ENCODE peak calls at places on chromosomes 12 and 14, in five cellular contexts. One of them, this sample, is unnamed.

GRCh38 chr12:570949-571794 is 92.1 kb downstream of the NINJ2 start:
- DNase-seq in WERI-Rb-1: no peak
- DNase-seq in effector memory CD4-positive, alpha-beta T cell: no peak
- DNase-seq in testis: peak
- DNase-seq in neuronal stem cell: no peak
- DNase-seq in this sample: no peak

GRCh38 chr14:54669759-54670630 is 103.1 kb downstream of the SAMD4A start:
- DNase-seq in WERI-Rb-1: peak
- DNase-seq in effector memory CD4-positive, alpha-beta T cell: peak
- DNase-seq in testis: peak
- DNase-seq in neuronal stem cell: no peak
- DNase-seq in this sample: no peak

GRCh38 chr12:114952573-114953196 is 268.7 kb upstream of the TBX3 start:
- DNase-seq in WERI-Rb-1: no peak
- DNase-seq in effector memory CD4-positive, alpha-beta T cell: no peak
- DNase-seq in testis: peak
- DNase-seq in neuronal stem cell: no peak
- DNase-seq in this sample: no peak

GRCh38 chr14:53894456-53894855 is 62.2 kb downstream of the BMP4 start:
- DNase-seq in WERI-Rb-1: no peak
- DNase-seq in effector memory CD4-positive, alpha-beta T cell: no peak
- DNase-seq in testis: no peak
- DNase-seq in neuronal stem cell: no peak
- DNase-seq in this sample: no peak

GRCh38 chr14:103129301-103130016 is 6.2 kb downstream of the TNFAIP2 start:
- DNase-seq in WERI-Rb-1: no peak
- DNase-seq in effector memory CD4-positive, alpha-beta T cell: no peak
- DNase-seq in testis: no peak
- DNase-seq in neuronal stem cell: no peak
- DNase-seq in this sample: no peak

GRCh38 chr14:61514006-61514830 is 181.1 kb upstream of the HIF1A start:
- DNase-seq in WERI-Rb-1: no peak
- DNase-seq in effector memory CD4-positive, alpha-beta T cell: no peak
- DNase-seq in testis: no peak
- DNase-seq in neuronal stem cell: no peak
- DNase-seq in this sample: no peak

GRCh38 chr12:52916225-52916624 is 11.3 kb upstream of the KRT8 start:
- DNase-seq in WERI-Rb-1: no peak
- DNase-seq in effector memory CD4-positive, alpha-beta T cell: no peak
- DNase-seq in testis: no peak
- DNase-seq in neuronal stem cell: no peak
- DNase-seq in this sample: no peak

GRCh38 chr12:29200586-29200985 is 51.5 kb downstream of the FAR2 start:
- DNase-seq in WERI-Rb-1: peak
- DNase-seq in effector memory CD4-positive, alpha-beta T cell: no peak
- DNase-seq in testis: no peak
- DNase-seq in neuronal stem cell: no peak
- DNase-seq in this sample: no peak

GRCh38 chr14:101791919-101792572 is 30.5 kb downstream of the PPP2R5C start:
- DNase-seq in WERI-Rb-1: no peak
- DNase-seq in effector memory CD4-positive, alpha-beta T cell: no peak
- DNase-seq in testis: no peak
- DNase-seq in neuronal stem cell: no peak
- DNase-seq in this sample: no peak

GRCh38 chr12:8832500-8832899 is 10.1 kb downstream of the A2ML1 start:
- DNase-seq in WERI-Rb-1: no peak
- DNase-seq in effector memory CD4-positive, alpha-beta T cell: no peak
- DNase-seq in testis: no peak
- DNase-seq in neuronal stem cell: no peak
- DNase-seq in this sample: no peak

GRCh38 chr14:84969501-84969900 is 560.4 kb upstream of the FLRT2 start:
- DNase-seq in WERI-Rb-1: no peak
- DNase-seq in effector memory CD4-positive, alpha-beta T cell: no peak
- DNase-seq in testis: no peak
- DNase-seq in neuronal stem cell: no peak
- DNase-seq in this sample: no peak

GRCh38 chr12:12899530-12900380 is 8.4 kb downstream of the GPRC5A start:
- DNase-seq in WERI-Rb-1: no peak
- DNase-seq in effector memory CD4-positive, alpha-beta T cell: no peak
- DNase-seq in testis: no peak
- DNase-seq in neuronal stem cell: no peak
- DNase-seq in this sample: peak

GRCh38 chr14:68042002-68042401 is 222.4 kb downstream of the RAD51B start:
- DNase-seq in WERI-Rb-1: no peak
- DNase-seq in effector memory CD4-positive, alpha-beta T cell: no peak
- DNase-seq in testis: no peak
- DNase-seq in neuronal stem cell: no peak
- DNase-seq in this sample: no peak

GRCh38 chr14:105299654-105300541 is 903 bp downstream of the BRF1 start:
- DNase-seq in WERI-Rb-1: no peak
- DNase-seq in effector memory CD4-positive, alpha-beta T cell: no peak
- DNase-seq in testis: peak
- DNase-seq in neuronal stem cell: peak
- DNase-seq in this sample: no peak

GRCh38 chr12:80937391-80938238 is at the start of gene LIN7A:
- DNase-seq in WERI-Rb-1: peak
- DNase-seq in effector memory CD4-positive, alpha-beta T cell: no peak
- DNase-seq in testis: peak
- DNase-seq in neuronal stem cell: peak
- DNase-seq in this sample: no peak

GRCh38 chr14:102445066-102445465 is 64.5 kb downstream of the ANKRD9 start:
- DNase-seq in WERI-Rb-1: no peak
- DNase-seq in effector memory CD4-positive, alpha-beta T cell: no peak
- DNase-seq in testis: no peak
- DNase-seq in neuronal stem cell: no peak
- DNase-seq in this sample: peak

GRCh38 chr14:21070610-21071224 is 613 bp downstream of the ARHGEF40 start:
- DNase-seq in WERI-Rb-1: peak
- DNase-seq in effector memory CD4-positive, alpha-beta T cell: no peak
- DNase-seq in testis: peak
- DNase-seq in neuronal stem cell: peak
- DNase-seq in this sample: peak

GRCh38 chr12:32217354-32218310 is 111.0 kb downstream of the BICD1 start:
- DNase-seq in WERI-Rb-1: no peak
- DNase-seq in effector memory CD4-positive, alpha-beta T cell: no peak
- DNase-seq in testis: no peak
- DNase-seq in neuronal stem cell: no peak
- DNase-seq in this sample: no peak

GRCh38 chr14:54529811-54530210 is 20.1 kb downstream of the CGRRF1 start:
- DNase-seq in WERI-Rb-1: no peak
- DNase-seq in effector memory CD4-positive, alpha-beta T cell: no peak
- DNase-seq in testis: peak
- DNase-seq in neuronal stem cell: no peak
- DNase-seq in this sample: no peak

GRCh38 chr14:100374891-100375272 is 51.7 kb downstream of the SLC25A47 start:
- DNase-seq in WERI-Rb-1: no peak
- DNase-seq in effector memory CD4-positive, alpha-beta T cell: no peak
- DNase-seq in testis: no peak
- DNase-seq in neuronal stem cell: no peak
- DNase-seq in this sample: no peak

GRCh38 chr12:105083041-105083440 is 1.2 kb downstream of the ALDH1L2 start:
- DNase-seq in WERI-Rb-1: no peak
- DNase-seq in effector memory CD4-positive, alpha-beta T cell: no peak
- DNase-seq in testis: no peak
- DNase-seq in neuronal stem cell: no peak
- DNase-seq in this sample: no peak

GRCh38 chr12:54262403-54262925 is 17.5 kb downstream of the CBX5 start:
- DNase-seq in WERI-Rb-1: peak
- DNase-seq in effector memory CD4-positive, alpha-beta T cell: no peak
- DNase-seq in testis: peak
- DNase-seq in neuronal stem cell: no peak
- DNase-seq in this sample: no peak

GRCh38 chr14:20429801-20430669 is 5.9 kb downstream of the KLHL33 start:
- DNase-seq in WERI-Rb-1: no peak
- DNase-seq in effector memory CD4-positive, alpha-beta T cell: no peak
- DNase-seq in testis: no peak
- DNase-seq in neuronal stem cell: no peak
- DNase-seq in this sample: no peak

GRCh38 chr14:71932229-71932951 is at the start of gene RGS6:
- DNase-seq in WERI-Rb-1: peak
- DNase-seq in effector memory CD4-positive, alpha-beta T cell: no peak
- DNase-seq in testis: peak
- DNase-seq in neuronal stem cell: peak
- DNase-seq in this sample: no peak

GRCh38 chr12:92719674-92720073 is 16.9 kb downstream of the PLEKHG7 start:
- DNase-seq in WERI-Rb-1: no peak
- DNase-seq in effector memory CD4-positive, alpha-beta T cell: no peak
- DNase-seq in testis: no peak
- DNase-seq in neuronal stem cell: no peak
- DNase-seq in this sample: no peak

GRCh38 chr12:71840226-71840847 is 778 bp downstream of the TBC1D15 start:
- DNase-seq in WERI-Rb-1: no peak
- DNase-seq in effector memory CD4-positive, alpha-beta T cell: no peak
- DNase-seq in testis: no peak
- DNase-seq in neuronal stem cell: no peak
- DNase-seq in this sample: no peak

GRCh38 chr12:71838231-71838630 is 1.3 kb upstream of the TBC1D15 start:
- DNase-seq in WERI-Rb-1: no peak
- DNase-seq in effector memory CD4-positive, alpha-beta T cell: no peak
- DNase-seq in testis: no peak
- DNase-seq in neuronal stem cell: no peak
- DNase-seq in this sample: no peak

GRCh38 chr12:71837356-71837755 is 2.2 kb upstream of the TBC1D15 start:
- DNase-seq in WERI-Rb-1: no peak
- DNase-seq in effector memory CD4-positive, alpha-beta T cell: no peak
- DNase-seq in testis: no peak
- DNase-seq in neuronal stem cell: no peak
- DNase-seq in this sample: no peak

GRCh38 chr12:71838661-71839060 is 898 bp upstream of the TBC1D15 start:
- DNase-seq in WERI-Rb-1: no peak
- DNase-seq in effector memory CD4-positive, alpha-beta T cell: no peak
- DNase-seq in testis: no peak
- DNase-seq in neuronal stem cell: no peak
- DNase-seq in this sample: no peak
- H3K27ac ChIP-seq in WERI-Rb-1: no peak
- H3K27ac ChIP-seq in effector memory CD4-positive, alpha-beta T cell: peak
- H3K27ac ChIP-seq in testis: peak
- H3K27ac ChIP-seq in neuronal stem cell: no peak
- H3K27ac ChIP-seq in this sample: peak

DNA sequence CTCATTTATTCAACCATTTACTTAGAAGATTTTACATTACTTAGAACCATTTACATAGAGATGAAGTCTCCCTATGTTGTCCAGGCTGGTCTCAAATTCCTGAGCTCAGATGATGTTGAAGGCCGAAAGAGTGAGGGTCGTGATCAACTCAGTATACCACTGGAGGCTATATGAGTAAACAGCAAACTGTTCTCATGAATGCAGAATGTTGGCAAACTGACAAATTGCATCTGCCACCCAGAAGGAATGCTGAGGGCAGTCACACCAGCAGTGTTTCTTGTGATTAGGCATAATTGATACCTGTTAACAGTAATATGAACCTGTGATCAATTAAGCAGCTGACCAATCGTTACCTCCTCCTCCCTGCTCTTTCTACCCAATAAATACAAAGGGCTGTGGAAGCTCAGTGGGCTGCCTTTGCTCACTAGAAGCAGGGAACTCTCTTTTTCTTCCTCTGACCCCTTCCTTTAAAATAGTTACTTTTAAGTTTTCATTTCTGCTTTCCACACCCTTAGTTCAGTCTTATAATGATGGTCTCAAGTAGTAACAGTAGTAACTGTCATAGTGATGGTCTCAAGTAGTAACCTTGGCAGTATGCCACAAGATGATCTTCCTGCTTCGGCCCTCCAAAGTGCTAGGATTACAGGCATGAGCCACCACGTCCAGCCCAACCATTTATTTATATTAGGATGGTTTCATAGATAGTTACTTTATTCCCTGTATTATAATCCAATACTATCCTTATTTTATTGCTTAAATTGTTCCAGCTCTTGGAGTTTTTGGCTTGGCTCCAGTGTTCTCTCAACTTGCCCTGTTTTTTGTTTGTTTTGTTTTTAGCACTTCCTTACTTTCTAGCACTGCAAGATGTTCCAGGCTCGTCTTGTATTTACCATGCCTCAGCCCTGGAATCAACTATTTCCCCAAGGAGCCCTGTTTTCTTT is 25.8 kb downstream of the LIMA1 start:
- DNase-seq in WERI-Rb-1: no peak
- DNase-seq in effector memory CD4-positive, alpha-beta T cell: no peak
- DNase-seq in testis: peak
- DNase-seq in neuronal stem cell: no peak
- DNase-seq in this sample: no peak
- H3K27ac ChIP-seq in WERI-Rb-1: no peak
- H3K27ac ChIP-seq in effector memory CD4-positive, alpha-beta T cell: no peak
- H3K27ac ChIP-seq in testis: peak
- H3K27ac ChIP-seq in neuronal stem cell: no peak
- H3K27ac ChIP-seq in this sample: no peak

GRCh38 chr12:121803861-121804416 is at the start of gene SETD1B:
- DNase-seq in WERI-Rb-1: peak
- DNase-seq in effector memory CD4-positive, alpha-beta T cell: no peak
- DNase-seq in testis: no peak
- DNase-seq in neuronal stem cell: no peak
- DNase-seq in this sample: no peak

GRCh38 chr12:121805171-121805687 is 1.4 kb downstream of the SETD1B start:
- DNase-seq in WERI-Rb-1: no peak
- DNase-seq in effector memory CD4-positive, alpha-beta T cell: no peak
- DNase-seq in testis: no peak
- DNase-seq in neuronal stem cell: no peak
- DNase-seq in this sample: no peak

GRCh38 chr12:121805800-121806555 is 2.2 kb downstream of the SETD1B start:
- DNase-seq in WERI-Rb-1: no peak
- DNase-seq in effector memory CD4-positive, alpha-beta T cell: no peak
- DNase-seq in testis: no peak
- DNase-seq in neuronal stem cell: no peak
- DNase-seq in this sample: no peak

GRCh38 chr12:121802843-121803698 is 738 bp upstream of the SETD1B start:
- DNase-seq in WERI-Rb-1: peak
- DNase-seq in effector memory CD4-positive, alpha-beta T cell: peak
- DNase-seq in testis: peak
- DNase-seq in neuronal stem cell: peak
- DNase-seq in this sample: peak

GRCh38 chr12:121804417-121805111 is 755 bp downstream of the SETD1B start:
- DNase-seq in WERI-Rb-1: no peak
- DNase-seq in effector memory CD4-positive, alpha-beta T cell: peak
- DNase-seq in testis: no peak
- DNase-seq in neuronal stem cell: no peak
- DNase-seq in this sample: no peak
- H3K27ac ChIP-seq in WERI-Rb-1: peak
- H3K27ac ChIP-seq in effector memory CD4-positive, alpha-beta T cell: peak
- H3K27ac ChIP-seq in testis: peak
- H3K27ac ChIP-seq in neuronal stem cell: peak
- H3K27ac ChIP-seq in this sample: peak

GRCh38 chr14:31323419-31323818 is 96.9 kb downstream of the HEATR5A start:
- DNase-seq in WERI-Rb-1: no peak
- DNase-seq in effector memory CD4-positive, alpha-beta T cell: no peak
- DNase-seq in testis: no peak
- DNase-seq in neuronal stem cell: no peak
- DNase-seq in this sample: no peak

GRCh38 chr14:31320922-31321779 is 99.2 kb downstream of the HEATR5A start:
- DNase-seq in WERI-Rb-1: no peak
- DNase-seq in effector memory CD4-positive, alpha-beta T cell: no peak
- DNase-seq in testis: peak
- DNase-seq in neuronal stem cell: no peak
- DNase-seq in this sample: no peak

GRCh38 chr14:31326111-31326510 is 94.2 kb downstream of the HEATR5A start:
- DNase-seq in WERI-Rb-1: no peak
- DNase-seq in effector memory CD4-positive, alpha-beta T cell: no peak
- DNase-seq in testis: no peak
- DNase-seq in neuronal stem cell: no peak
- DNase-seq in this sample: no peak

GRCh38 chr14:31319701-31320100 is 100.6 kb downstream of the HEATR5A start:
- DNase-seq in WERI-Rb-1: no peak
- DNase-seq in effector memory CD4-positive, alpha-beta T cell: no peak
- DNase-seq in testis: no peak
- DNase-seq in neuronal stem cell: no peak
- DNase-seq in this sample: no peak

GRCh38 chr14:31320216-31320615 is 100.1 kb downstream of the HEATR5A start:
- DNase-seq in WERI-Rb-1: no peak
- DNase-seq in effector memory CD4-positive, alpha-beta T cell: no peak
- DNase-seq in testis: no peak
- DNase-seq in neuronal stem cell: no peak
- DNase-seq in this sample: no peak
- H3K27ac ChIP-seq in WERI-Rb-1: no peak
- H3K27ac ChIP-seq in effector memory CD4-positive, alpha-beta T cell: no peak
- H3K27ac ChIP-seq in testis: peak
- H3K27ac ChIP-seq in neuronal stem cell: no peak
- H3K27ac ChIP-seq in this sample: no peak

This sample was measured in caudate nucleus.